ENCODE peak calls at places on chromosomes 7 and 10, in five cellular contexts. One of them, this sample, is unnamed.

GRCh38 chr10:44984671-44985101 is 6.1 kb upstream of the DEPP1 start:
- DNase-seq in NCI-H774: no peak
- DNase-seq in NCI-H1105: no peak
- DNase-seq in naive thymus-derived CD8-positive, alpha-beta T cell: no peak
- DNase-seq in T47D: no peak
- DNase-seq in this sample: no peak

GRCh38 chr10:101046332-101047238 is 15.2 kb upstream of the KAZALD1 start:
- DNase-seq in NCI-H774: no peak
- DNase-seq in NCI-H1105: no peak
- DNase-seq in naive thymus-derived CD8-positive, alpha-beta T cell: no peak
- DNase-seq in T47D: no peak
- DNase-seq in this sample: no peak

GRCh38 chr7:44912775-44913347 is 27.5 kb upstream of the PURB start:
- DNase-seq in NCI-H774: no peak
- DNase-seq in NCI-H1105: no peak
- DNase-seq in naive thymus-derived CD8-positive, alpha-beta T cell: no peak
- DNase-seq in T47D: peak; percentile 89
- DNase-seq in this sample: peak; percentile 48

GRCh38 chr7:77759294-77759889 is 38.8 kb downstream of the TMEM60 start:
- DNase-seq in NCI-H774: peak; percentile 10
- DNase-seq in NCI-H1105: peak; percentile 27
- DNase-seq in naive thymus-derived CD8-positive, alpha-beta T cell: peak; percentile 75
- DNase-seq in T47D: peak; percentile 73
- DNase-seq in this sample: peak; percentile 81

GRCh38 chr7:36276428-36277246 is 113.0 kb upstream of the ANLN start:
- DNase-seq in NCI-H774: no peak
- DNase-seq in NCI-H1105: no peak
- DNase-seq in naive thymus-derived CD8-positive, alpha-beta T cell: no peak
- DNase-seq in T47D: no peak
- DNase-seq in this sample: no peak

GRCh38 chr7:1236132-1236655 is 3.5 kb downstream of the UNCX start:
- DNase-seq in NCI-H774: no peak
- DNase-seq in NCI-H1105: peak; percentile 35
- DNase-seq in naive thymus-derived CD8-positive, alpha-beta T cell: no peak
- DNase-seq in T47D: no peak
- DNase-seq in this sample: peak; percentile 29

GRCh38 chr10:97150191-97150590 is 35.6 kb downstream of the SLIT1 start:
- DNase-seq in NCI-H774: no peak
- DNase-seq in NCI-H1105: no peak
- DNase-seq in naive thymus-derived CD8-positive, alpha-beta T cell: no peak
- DNase-seq in T47D: no peak
- DNase-seq in this sample: peak; percentile 20

GRCh38 chr10:90939125-90939524 is 18.2 kb upstream of the ANKRD1 start:
- DNase-seq in NCI-H774: no peak
- DNase-seq in NCI-H1105: no peak
- DNase-seq in naive thymus-derived CD8-positive, alpha-beta T cell: no peak
- DNase-seq in T47D: no peak
- DNase-seq in this sample: no peak

GRCh38 chr10:129877773-129878371 is 86.2 kb downstream of the EBF3 start:
- DNase-seq in NCI-H774: no peak
- DNase-seq in NCI-H1105: no peak
- DNase-seq in naive thymus-derived CD8-positive, alpha-beta T cell: peak; percentile 37
- DNase-seq in T47D: peak; percentile 42
- DNase-seq in this sample: no peak

GRCh38 chr7:100400656-100401055 is 27.4 kb downstream of the PILRA start:
- DNase-seq in NCI-H774: no peak
- DNase-seq in NCI-H1105: no peak
- DNase-seq in naive thymus-derived CD8-positive, alpha-beta T cell: peak; percentile 7
- DNase-seq in T47D: no peak
- DNase-seq in this sample: no peak

GRCh38 chr7:158085741-158086695 is 501.6 kb downstream of the PTPRN2 start:
- DNase-seq in NCI-H774: peak; percentile 22
- DNase-seq in NCI-H1105: no peak
- DNase-seq in naive thymus-derived CD8-positive, alpha-beta T cell: no peak
- DNase-seq in T47D: no peak
- DNase-seq in this sample: no peak

GRCh38 chr10:119348516-119349240 is 141.3 kb downstream of the GRK5 start:
- DNase-seq in NCI-H774: no peak
- DNase-seq in NCI-H1105: no peak
- DNase-seq in naive thymus-derived CD8-positive, alpha-beta T cell: no peak
- DNase-seq in T47D: no peak
- DNase-seq in this sample: no peak

GRCh38 chr7:158474488-158474887 is 113.1 kb downstream of the PTPRN2 start:
- DNase-seq in NCI-H774: no peak
- DNase-seq in NCI-H1105: no peak
- DNase-seq in naive thymus-derived CD8-positive, alpha-beta T cell: no peak
- DNase-seq in T47D: no peak
- DNase-seq in this sample: no peak

GRCh38 chr10:2791774-2792443 is 275.4 kb upstream of the PFKP start:
- DNase-seq in NCI-H774: no peak
- DNase-seq in NCI-H1105: no peak
- DNase-seq in naive thymus-derived CD8-positive, alpha-beta T cell: no peak
- DNase-seq in T47D: no peak
- DNase-seq in this sample: no peak

GRCh38 chr10:44045020-44045419 is 339.9 kb downstream of the CXCL12 start:
- DNase-seq in NCI-H774: no peak
- DNase-seq in NCI-H1105: no peak
- DNase-seq in naive thymus-derived CD8-positive, alpha-beta T cell: no peak
- DNase-seq in T47D: no peak
- DNase-seq in this sample: no peak

GRCh38 chr10:3136336-3136735 is 36.2 kb downstream of the PITRM1 start:
- DNase-seq in NCI-H774: peak; percentile 66
- DNase-seq in NCI-H1105: no peak
- DNase-seq in naive thymus-derived CD8-positive, alpha-beta T cell: no peak
- DNase-seq in T47D: no peak
- DNase-seq in this sample: no peak

GRCh38 chr7:139709460-139709859 is 68.3 kb downstream of the HIPK2 start:
- DNase-seq in NCI-H774: no peak
- DNase-seq in NCI-H1105: no peak
- DNase-seq in naive thymus-derived CD8-positive, alpha-beta T cell: no peak
- DNase-seq in T47D: no peak
- DNase-seq in this sample: no peak

GRCh38 chr7:48246073-48246472 is 74.8 kb downstream of the ABCA13 start:
- DNase-seq in NCI-H774: no peak
- DNase-seq in NCI-H1105: no peak
- DNase-seq in naive thymus-derived CD8-positive, alpha-beta T cell: no peak
- DNase-seq in T47D: no peak
- DNase-seq in this sample: no peak

GRCh38 chr7:137958593-137959431 is 43.1 kb downstream of the CREB3L2 start:
- DNase-seq in NCI-H774: no peak
- DNase-seq in NCI-H1105: no peak
- DNase-seq in naive thymus-derived CD8-positive, alpha-beta T cell: no peak
- DNase-seq in T47D: no peak
- DNase-seq in this sample: no peak

GRCh38 chr10:111113961-111114830 is 37.4 kb downstream of the ADRA2A start:
- DNase-seq in NCI-H774: no peak
- DNase-seq in NCI-H1105: no peak
- DNase-seq in naive thymus-derived CD8-positive, alpha-beta T cell: no peak
- DNase-seq in T47D: no peak
- DNase-seq in this sample: no peak

GRCh38 chr10:96287392-96288105 is 16.2 kb upstream of the BLNK start:
- DNase-seq in NCI-H774: peak; percentile 47
- DNase-seq in NCI-H1105: no peak
- DNase-seq in naive thymus-derived CD8-positive, alpha-beta T cell: no peak
- DNase-seq in T47D: peak; percentile 83
- DNase-seq in this sample: peak; percentile 38

GRCh38 chr7:124423863-124424262 is 341.7 kb downstream of the GPR37 start:
- DNase-seq in NCI-H774: no peak
- DNase-seq in NCI-H1105: no peak
- DNase-seq in naive thymus-derived CD8-positive, alpha-beta T cell: no peak
- DNase-seq in T47D: no peak
- DNase-seq in this sample: peak; percentile 43

GRCh38 chr7:27179030-27179429 is 4.9 kb upstream of the HOXA10 start:
- DNase-seq in NCI-H774: no peak
- DNase-seq in NCI-H1105: no peak
- DNase-seq in naive thymus-derived CD8-positive, alpha-beta T cell: no peak
- DNase-seq in T47D: no peak
- DNase-seq in this sample: no peak

GRCh38 chr10:100969175-100970075 is at the start of gene SEMA4G:
- DNase-seq in NCI-H774: no peak
- DNase-seq in NCI-H1105: peak; percentile 50
- DNase-seq in naive thymus-derived CD8-positive, alpha-beta T cell: peak; percentile 44
- DNase-seq in T47D: peak; percentile 46
- DNase-seq in this sample: peak; percentile 50

GRCh38 chr10:47319798-47320197 is 2.5 kb upstream of the GDF2 start:
- DNase-seq in NCI-H774: no peak
- DNase-seq in NCI-H1105: no peak
- DNase-seq in naive thymus-derived CD8-positive, alpha-beta T cell: no peak
- DNase-seq in T47D: no peak
- DNase-seq in this sample: no peak

GRCh38 chr7:6425948-6426347 is 21.8 kb downstream of the DAGLB start:
- DNase-seq in NCI-H774: no peak
- DNase-seq in NCI-H1105: no peak
- DNase-seq in naive thymus-derived CD8-positive, alpha-beta T cell: no peak
- DNase-seq in T47D: no peak
- DNase-seq in this sample: no peak

GRCh38 chr7:929311-929711 is 25.2 kb downstream of the ADAP1 start:
- DNase-seq in NCI-H774: no peak
- DNase-seq in NCI-H1105: no peak
- DNase-seq in naive thymus-derived CD8-positive, alpha-beta T cell: no peak
- DNase-seq in T47D: no peak
- DNase-seq in this sample: no peak

GRCh38 chr10:112454910-112455779 is 8.1 kb downstream of the VTI1A start:
- DNase-seq in NCI-H774: no peak
- DNase-seq in NCI-H1105: no peak
- DNase-seq in naive thymus-derived CD8-positive, alpha-beta T cell: no peak
- DNase-seq in T47D: no peak
- DNase-seq in this sample: no peak

GRCh38 chr7:128137096-128137655 is 103.9 kb upstream of the LEP start:
- DNase-seq in NCI-H774: no peak
- DNase-seq in NCI-H1105: no peak
- DNase-seq in naive thymus-derived CD8-positive, alpha-beta T cell: no peak
- DNase-seq in T47D: no peak
- DNase-seq in this sample: peak; percentile 43

GRCh38 chr10:126972622-126973414 is 67.6 kb downstream of the DOCK1 start:
- DNase-seq in NCI-H774: no peak
- DNase-seq in NCI-H1105: no peak
- DNase-seq in naive thymus-derived CD8-positive, alpha-beta T cell: no peak
- DNase-seq in T47D: no peak
- DNase-seq in this sample: no peak

GRCh38 chr10:13036841-13037240 is 35.3 kb upstream of the CCDC3 start:
- DNase-seq in NCI-H774: no peak
- DNase-seq in NCI-H1105: no peak
- DNase-seq in naive thymus-derived CD8-positive, alpha-beta T cell: no peak
- DNase-seq in T47D: no peak
- DNase-seq in this sample: no peak

This sample was measured in NCI-H1417.